ENCODE peak calls at places on chromosomes 4 and X, in seven cellular contexts. O is IMR-90, R is trophoblast cell, D is H1, I is mesendoderm, L is mesenchymal stem cell, W is neuronal stem cell. Y is an unnamed sample.

GRCh38 chr4:69066945-69067344 is 29.3 kb upstream of the UGT2B7 start:
- DNase-seq in O (peak), R (no peak), D (no peak), I (no peak), L (peak), W (no peak), Y (no peak)

GRCh38 chr4:37981844-37982720 is 21.9 kb downstream of the PTTG2 start:
- DNase-seq in O (peak), R (peak), D (no peak), I (peak), L (no peak), W (no peak), Y (no peak)

GRCh38 chr4:55458611-55459010 is 62.9 kb downstream of the TMEM165 start:
- DNase-seq in O (peak), R (no peak), D (no peak), I (no peak), L (no peak), W (no peak), Y (no peak)

GRCh38 chr4:109359040-109359646 is 56.7 kb upstream of the COL25A1 start:
- DNase-seq in O (no peak), R (no peak), D (no peak), I (no peak), L (peak), W (no peak), Y (no peak)

GRCh38 chr4:42268824-42269223 is 116.4 kb upstream of the BEND4 start:
- DNase-seq in O (no peak), R (no peak), D (no peak), I (no peak), L (no peak), W (no peak), Y (no peak)

GRCh38 chrX:136623400-136623799 is 24.6 kb upstream of the CD40LG start:
- DNase-seq in O (no peak), R (no peak), D (no peak), I (no peak), L (no peak), W (no peak), Y (no peak)

GRCh38 chrX:68846536-68846935 is 17.7 kb downstream of the EFNB1 start:
- DNase-seq in O (peak), R (no peak), D (peak), I (peak), L (peak), W (peak), Y (peak)

GRCh38 chrX:21966866-21967265 is 26.4 kb downstream of the SMS start:
- DNase-seq in O (no peak), R (no peak), D (no peak), I (no peak), L (no peak), W (no peak), Y (no peak)

GRCh38 chr4:113069212-113069892 is 19.9 kb downstream of the ANK2 start:
- DNase-seq in O (no peak), R (peak), D (no peak), I (no peak), L (peak), W (no peak), Y (no peak)

DNA sequence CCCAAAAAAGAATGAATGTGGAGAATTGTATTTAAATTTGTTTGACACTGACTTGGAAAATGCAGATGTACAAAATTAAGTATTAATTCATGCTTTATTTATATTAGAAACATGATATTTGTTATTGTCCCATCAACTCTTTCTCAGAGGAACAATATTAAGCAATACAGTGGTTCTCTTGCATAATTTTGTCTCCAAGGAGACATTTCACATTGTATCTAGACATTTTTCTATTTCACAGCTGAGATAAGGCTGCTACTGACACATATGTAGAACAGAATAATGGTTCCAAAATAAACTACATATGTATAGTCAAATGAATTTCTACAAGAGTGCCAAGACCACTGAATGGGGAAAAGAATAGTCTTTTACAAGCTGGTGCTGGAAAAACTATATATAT is 427.9 kb upstream of the SPANXN1 start:
- DNase-seq in O (no peak), R (peak), D (no peak), I (no peak), L (peak), W (no peak), Y (no peak)
- H3K4ac ChIP-seq in O (no peak), R (no peak), D (no peak), I (no peak), L (no peak), W (no peak), Y (no peak)

GRCh38 chr4:7423801-7424552 is 10.8 kb downstream of the PSAPL1 start:
- DNase-seq in O (no peak), R (no peak), D (no peak), I (no peak), L (no peak), W (no peak), Y (peak)

GRCh38 chr4:7422098-7422897 is 12.4 kb downstream of the PSAPL1 start:
- DNase-seq in O (no peak), R (no peak), D (no peak), I (no peak), L (no peak), W (no peak), Y (peak)

GRCh38 chr4:7423391-7423790 is 11.3 kb downstream of the PSAPL1 start:
- DNase-seq in O (no peak), R (no peak), D (no peak), I (no peak), L (no peak), W (no peak), Y (peak)

GRCh38 chr4:7421356-7422097 is 13.2 kb downstream of the PSAPL1 start:
- DNase-seq in O (no peak), R (no peak), D (no peak), I (no peak), L (no peak), W (no peak), Y (peak)

DNA sequence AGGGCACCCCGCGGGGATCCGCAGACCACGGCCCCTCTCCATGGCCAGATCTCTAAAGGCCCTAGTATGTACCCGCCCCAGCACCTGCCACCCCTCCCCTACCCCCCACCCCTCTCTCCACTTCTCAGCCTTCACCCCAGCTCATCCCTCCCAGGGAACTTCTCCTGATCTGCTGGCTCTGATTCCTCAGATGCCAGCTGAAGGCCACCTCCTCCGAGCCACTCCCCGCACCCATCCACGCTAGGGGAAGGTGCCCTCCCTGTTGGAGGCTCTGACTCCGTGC is 11.9 kb downstream of the PSAPL1 start:
- DNase-seq in O (no peak), R (no peak), D (no peak), I (no peak), L (no peak), W (no peak), Y (no peak)
- H3K4ac ChIP-seq in O (no peak), R (no peak), D (no peak), I (no peak), L (no peak), W (no peak), Y (no peak)

GRCh38 chrX:85914431-85914830 is 132.9 kb downstream of the CHM start:
- DNase-seq in O (no peak), R (no peak), D (no peak), I (no peak), L (no peak), W (no peak), Y (no peak)
- H3K4ac ChIP-seq in O (no peak), R (no peak), D (no peak), I (no peak), L (no peak), W (no peak), Y (no peak)

GRCh38 chr4:94395541-94395940 is 52.9 kb upstream of the HPGDS start:
- DNase-seq in O (no peak), R (no peak), D (no peak), I (no peak), L (no peak), W (no peak), Y (no peak)

GRCh38 chr4:94399721-94400120 is 52.0 kb upstream of the PDLIM5 start:
- DNase-seq in O (no peak), R (no peak), D (no peak), I (no peak), L (no peak), W (no peak), Y (no peak)

GRCh38 chr4:94399277-94399676 is 52.5 kb upstream of the PDLIM5 start:
- DNase-seq in O (no peak), R (no peak), D (no peak), I (no peak), L (no peak), W (no peak), Y (no peak)

GRCh38 chr4:94397635-94398034 is 54.1 kb upstream of the PDLIM5 start:
- DNase-seq in O (no peak), R (no peak), D (no peak), I (no peak), L (no peak), W (no peak), Y (no peak)

DNA sequence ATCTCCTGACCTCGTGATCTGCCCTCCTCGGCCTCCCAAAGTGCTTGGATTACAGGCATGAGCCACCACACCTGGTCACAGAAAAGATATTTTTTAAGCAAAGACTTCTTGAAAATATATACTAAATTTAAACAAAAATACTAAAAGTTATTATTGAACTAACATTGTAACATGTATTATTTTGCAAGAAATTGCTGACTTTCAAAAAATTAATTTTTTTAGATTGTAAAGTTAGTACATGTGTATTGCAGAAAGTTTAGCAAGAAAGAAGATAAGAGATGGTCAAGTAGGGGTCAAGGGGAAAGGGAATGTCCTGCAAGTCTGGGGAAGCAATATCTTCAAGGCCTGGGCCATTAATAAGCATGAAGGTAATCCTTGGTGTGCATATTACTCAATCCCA is 54.3 kb upstream of the HPGDS start:
- DNase-seq in O (no peak), R (no peak), D (no peak), I (no peak), L (no peak), W (no peak), Y (no peak)
- H3K4ac ChIP-seq in O (no peak), R (no peak), D (no peak), I (no peak), L (no peak), W (no peak), Y (no peak)